ENCODE peak calls at places on chromosome 2, in five cellular contexts. V, G, W, Z and Q are unnamed samples.

GRCh38 chr2:217248312-217248935 is 388.6 kb upstream of the TNP1 start:
- DNase-seq in V (no peak), G (peak; percentile 81), W (no peak), Z (peak; percentile 90), Q (peak; percentile 87)

GRCh38 chr2:242004902-242005230 is 135.3 kb downstream of the RTP5 start:
- DNase-seq in V (no peak), G (no peak), W (no peak), Z (no peak), Q (peak; percentile 42)

GRCh38 chr2:233818639-233819621 is 35.4 kb downstream of the HJURP start:
- DNase-seq in V (no peak), G (no peak), W (no peak), Z (no peak), Q (peak; percentile 47)

GRCh38 chr2:58734365-58734764 is 493.2 kb upstream of the FANCL start:
- DNase-seq in V (no peak), G (peak; percentile 1), W (no peak), Z (no peak), Q (no peak)

GRCh38 chr2:47602996-47603395 is 179.9 kb upstream of the MSH6 start:
- DNase-seq in V (no peak), G (no peak), W (no peak), Z (no peak), Q (no peak)

GRCh38 chr2:105768176-105768575 is 23.5 kb downstream of the NCK2 start:
- DNase-seq in V (no peak), G (no peak), W (no peak), Z (no peak), Q (no peak)

GRCh38 chr2:58601017-58601416 is 359.9 kb upstream of the FANCL start:
- DNase-seq in V (no peak), G (no peak), W (no peak), Z (no peak), Q (no peak)

GRCh38 chr2:241933175-241933911 is 63.8 kb downstream of the RTP5 start:
- DNase-seq in V (no peak), G (peak; percentile 10), W (no peak), Z (peak; percentile 65), Q (no peak)

GRCh38 chr2:196718796-196719564 is 79.5 kb downstream of the CCDC150 start:
- DNase-seq in V (no peak), G (peak; percentile 85), W (no peak), Z (no peak), Q (peak; percentile 68)

GRCh38 chr2:163800889-163801498 is 65.2 kb upstream of the FIGN start:
- DNase-seq in V (no peak), G (peak; percentile 66), W (no peak), Z (no peak), Q (no peak)

GRCh38 chr2:164913640-164914346 is 41.5 kb downstream of the SLC38A11 start:
- DNase-seq in V (no peak), G (peak; percentile 26), W (no peak), Z (no peak), Q (no peak)

GRCh38 chr2:9310390-9310789 is 103.8 kb downstream of the ASAP2 start:
- DNase-seq in V (no peak), G (peak; percentile 82), W (no peak), Z (peak; percentile 60), Q (peak; percentile 77)

GRCh38 chr2:112920923-112921532 is 10.1 kb downstream of the IL37 start:
- DNase-seq in V (no peak), G (no peak), W (no peak), Z (no peak), Q (no peak)

GRCh38 chr2:187302619-187303018 is 145.4 kb downstream of the CALCRL start:
- DNase-seq in V (no peak), G (peak; percentile 72), W (no peak), Z (no peak), Q (no peak)

GRCh38 chr2:165610591-165611029 is 141.1 kb downstream of the CSRNP3 start:
- DNase-seq in V (no peak), G (no peak), W (no peak), Z (no peak), Q (no peak)

GRCh38 chr2:44549856-44550255 is 188.1 kb downstream of the CAMKMT start:
- DNase-seq in V (no peak), G (peak; percentile 39), W (no peak), Z (no peak), Q (no peak)

GRCh38 chr2:233814436-233814835 is 36.3 kb downstream of the MROH2A start:
- DNase-seq in V (no peak), G (no peak), W (no peak), Z (no peak), Q (peak; percentile 26)

GRCh38 chr2:2663401-2664036 is 332.4 kb upstream of the MYT1L start:
- DNase-seq in V (no peak), G (peak; percentile 43), W (no peak), Z (no peak), Q (no peak)

GRCh38 chr2:226490172-226490571 is 309.4 kb downstream of the IRS1 start:
- DNase-seq in V (no peak), G (no peak), W (no peak), Z (no peak), Q (no peak)

GRCh38 chr2:197972017-197972416 is 167.6 kb downstream of the PLCL1 start:
- DNase-seq in V (no peak), G (peak; percentile 70), W (no peak), Z (peak; percentile 69), Q (peak; percentile 59)

GRCh38 chr2:69366-70344 is 23.4 kb upstream of the FAM110C start:
- DNase-seq in V (no peak), G (no peak), W (no peak), Z (no peak), Q (no peak)

GRCh38 chr2:172995323-172996244 is 80.1 kb upstream of the MAP3K20 start:
- DNase-seq in V (no peak), G (peak; percentile 78), W (no peak), Z (peak; percentile 32), Q (peak; percentile 64)

GRCh38 chr2:28802975-28803429 is 7.6 kb upstream of the SPDYA start:
- DNase-seq in V (no peak), G (no peak), W (no peak), Z (no peak), Q (no peak)